ENCODE peak calls at places on chromosomes 1 and 21, in ten cellular contexts. P, W, M, F, Y, J, T, O, E and R are unnamed samples.

GRCh38 chr1:10901894-10902805 is 105.7 kb upstream of the CASZ1 start:
- DNase-seq in P (no peak), W (no peak), M (no peak), F (no peak), Y (peak), J (no peak), T (no peak), O (peak), E (no peak), R (no peak)

GRCh38 chr1:72845342-72845741 is 563.0 kb upstream of the NEGR1 start:
- DNase-seq in P (no peak), W (no peak), M (peak), F (no peak), Y (no peak), J (no peak), T (no peak), O (peak), E (no peak), R (no peak)

GRCh38 chr1:11792106-11792505 is 13.7 kb downstream of the MTHFR start:
- DNase-seq in P (no peak), W (no peak), M (no peak), F (no peak), Y (peak), J (no peak), T (no peak), O (no peak), E (no peak), R (no peak)

GRCh38 chr1:22133247-22133927 is 9.5 kb downstream of the WNT4 start:
- DNase-seq in P (no peak), W (no peak), M (no peak), F (no peak), Y (no peak), J (no peak), T (no peak), O (peak), E (no peak), R (no peak)

GRCh38 chr21:26147535-26147934 is 23.0 kb downstream of the APP start:
- DNase-seq in P (no peak), W (no peak), M (no peak), F (no peak), Y (no peak), J (no peak), T (no peak), O (no peak), E (no peak), R (no peak)

GRCh38 chr1:60069691-60070090 is 3.9 kb downstream of the C1orf87 start:
- DNase-seq in P (no peak), W (no peak), M (no peak), F (no peak), Y (no peak), J (no peak), T (no peak), O (no peak), E (no peak), R (no peak)

GRCh38 chr1:15171271-15171908 is 17.8 kb downstream of the TMEM51 start:
- DNase-seq in P (peak), W (no peak), M (no peak), F (no peak), Y (no peak), J (no peak), T (no peak), O (no peak), E (no peak), R (no peak)

GRCh38 chr1:94239796-94240195 is 2.4 kb upstream of the ARHGAP29 start:
- DNase-seq in P (no peak), W (no peak), M (no peak), F (no peak), Y (no peak), J (no peak), T (no peak), O (no peak), E (no peak), R (no peak)

GRCh38 chr1:185672719-185673360 is 61.4 kb upstream of the HMCN1 start:
- DNase-seq in P (peak), W (no peak), M (no peak), F (no peak), Y (no peak), J (no peak), T (no peak), O (no peak), E (no peak), R (no peak)

GRCh38 chr1:168506204-168506819 is 37.5 kb downstream of the XCL2 start:
- DNase-seq in P (no peak), W (no peak), M (no peak), F (peak), Y (no peak), J (no peak), T (no peak), O (no peak), E (no peak), R (no peak)

GRCh38 chr21:32143222-32143939 is 135.5 kb downstream of the MIS18A start:
- DNase-seq in P (no peak), W (no peak), M (no peak), F (no peak), Y (no peak), J (peak), T (no peak), O (peak), E (no peak), R (no peak)

GRCh38 chr1:30743584-30744059 is 14.0 kb downstream of the LAPTM5 start:
- DNase-seq in P (peak), W (no peak), M (no peak), F (no peak), Y (no peak), J (no peak), T (no peak), O (no peak), E (no peak), R (no peak)

GRCh38 chr1:172902861-172903381 is 147.8 kb downstream of the TNFSF18 start:
- DNase-seq in P (no peak), W (no peak), M (no peak), F (peak), Y (no peak), J (no peak), T (no peak), O (no peak), E (no peak), R (no peak)

GRCh38 chr1:181482521-181483083 is 715 bp upstream of the CACNA1E start:
- DNase-seq in P (peak), W (peak), M (peak), F (no peak), Y (peak), J (no peak), T (no peak), O (peak), E (no peak), R (peak)

GRCh38 chr1:17826165-17826488 is 71.0 kb downstream of the ACTL8 start:
- DNase-seq in P (peak), W (no peak), M (peak), F (no peak), Y (peak), J (no peak), T (peak), O (peak), E (peak), R (peak)

GRCh38 chr21:40832316-40832715 is 14.6 kb downstream of the DSCAM start:
- DNase-seq in P (no peak), W (no peak), M (no peak), F (no peak), Y (no peak), J (no peak), T (no peak), O (no peak), E (no peak), R (no peak)

GRCh38 chr1:41357451-41358151 is 3.6 kb upstream of the FOXO6 start:
- DNase-seq in P (no peak), W (no peak), M (no peak), F (no peak), Y (peak), J (no peak), T (peak), O (peak), E (peak), R (no peak)

GRCh38 chr1:27503961-27504587 is 14.1 kb upstream of the WASF2 start:
- DNase-seq in P (no peak), W (no peak), M (no peak), F (no peak), Y (no peak), J (no peak), T (no peak), O (no peak), E (no peak), R (no peak)

GRCh38 chr1:155007253-155007828 is 4.7 kb downstream of the ZBTB7B start:
- DNase-seq in P (peak), W (no peak), M (no peak), F (no peak), Y (peak), J (no peak), T (no peak), O (no peak), E (peak), R (peak)

GRCh38 chr1:174875306-174875705 is 124.4 kb upstream of the CACYBP start:
- DNase-seq in P (peak), W (no peak), M (no peak), F (peak), Y (no peak), J (no peak), T (no peak), O (peak), E (peak), R (no peak)

GRCh38 chr1:52504720-52505119 is 48.2 kb downstream of the TUT4 start:
- DNase-seq in P (no peak), W (no peak), M (no peak), F (no peak), Y (no peak), J (no peak), T (no peak), O (no peak), E (no peak), R (no peak)

GRCh38 chr1:56898888-56899287 is 44.3 kb downstream of the C8A start:
- DNase-seq in P (no peak), W (no peak), M (no peak), F (no peak), Y (no peak), J (no peak), T (no peak), O (peak), E (no peak), R (no peak)
- H3K27ac ChIP-seq in P (no peak), W (no peak), M (no peak), F (no peak), Y (no peak), J (no peak), T (no peak), O (no peak), E (peak), R (no peak)

DNA sequence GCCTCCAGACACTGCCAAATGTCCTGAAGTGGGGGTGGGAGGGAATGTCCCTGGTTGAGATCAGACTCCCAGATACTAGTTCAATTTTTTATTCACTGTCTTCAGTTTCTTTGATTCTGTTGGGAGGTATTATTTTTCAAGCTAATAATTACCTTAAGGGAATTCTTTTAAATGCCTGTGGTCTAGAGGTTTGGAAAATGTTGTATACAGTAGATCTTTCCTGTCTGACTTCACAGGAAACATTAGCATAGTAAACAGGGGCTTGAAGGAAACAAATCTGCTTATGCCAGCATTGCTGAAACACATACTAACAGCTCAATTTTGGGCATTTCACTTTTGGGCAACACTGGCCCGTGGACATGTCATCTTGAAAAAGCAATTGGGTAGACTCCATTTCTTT is 84.3 kb upstream of the HP1BP3 start:
- DNase-seq in P (no peak), W (no peak), M (peak), F (no peak), Y (no peak), J (no peak), T (no peak), O (no peak), E (no peak), R (no peak)
- H3K27ac ChIP-seq in P (no peak), W (no peak), M (peak), F (no peak), Y (no peak), J (no peak), T (no peak), O (no peak), E (no peak), R (no peak)

GRCh38 chr1:226186124-226187018 is at the start of gene ACBD3:
- DNase-seq in P (peak), W (peak), M (peak), F (no peak), Y (peak), J (peak), T (peak), O (peak), E (peak), R (peak)

GRCh38 chr1:226187019-226187322 is 430 bp upstream of the ACBD3 start:
- DNase-seq in P (no peak), W (no peak), M (no peak), F (no peak), Y (no peak), J (no peak), T (no peak), O (no peak), E (no peak), R (no peak)

GRCh38 chr1:226181996-226182714 is 4.4 kb downstream of the ACBD3 start:
- DNase-seq in P (peak), W (no peak), M (peak), F (no peak), Y (peak), J (peak), T (peak), O (peak), E (peak), R (no peak)

GRCh38 chr1:226185153-226186036 is 1.1 kb downstream of the ACBD3 start:
- DNase-seq in P (peak), W (no peak), M (no peak), F (no peak), Y (no peak), J (no peak), T (no peak), O (no peak), E (no peak), R (no peak)

DNA sequence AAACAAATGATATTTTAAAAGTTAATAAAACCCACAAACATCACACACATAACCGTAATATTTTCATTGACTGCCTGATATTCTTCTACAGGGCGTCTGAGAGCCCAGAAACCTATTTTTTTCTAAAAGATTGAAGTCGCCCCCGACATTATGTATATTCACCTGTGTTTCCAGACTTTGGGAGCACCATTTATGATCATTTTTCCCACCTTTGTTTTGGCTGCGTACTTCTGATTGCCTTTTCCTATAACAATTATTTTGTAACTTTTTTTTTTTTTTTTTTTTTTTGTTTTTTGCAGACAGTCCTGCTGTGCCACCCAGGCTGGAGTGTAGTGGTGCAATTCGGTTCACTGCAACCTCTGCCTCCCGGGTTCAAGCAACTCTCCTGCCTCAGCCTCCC is 839 bp upstream of the ACBD3 start:
- DNase-seq in P (no peak), W (no peak), M (no peak), F (no peak), Y (no peak), J (no peak), T (no peak), O (no peak), E (no peak), R (no peak)
- H3K27ac ChIP-seq in P (no peak), W (peak), M (peak), F (no peak), Y (no peak), J (peak), T (peak), O (no peak), E (no peak), R (no peak)

GRCh38 chr1:19426294-19427086 is 58.8 kb downstream of the CAPZB start:
- DNase-seq in P (no peak), W (no peak), M (no peak), F (no peak), Y (peak), J (no peak), T (peak), O (no peak), E (no peak), R (no peak)
- H3K27ac ChIP-seq in P (peak), W (peak), M (no peak), F (no peak), Y (peak), J (peak), T (peak), O (peak), E (peak), R (peak)

GRCh38 chr1:230201445-230201844 is 134.4 kb downstream of the GALNT2 start:
- DNase-seq in P (peak), W (no peak), M (no peak), F (no peak), Y (no peak), J (no peak), T (no peak), O (no peak), E (no peak), R (no peak)
- H3K27ac ChIP-seq in P (no peak), W (no peak), M (no peak), F (no peak), Y (no peak), J (no peak), T (no peak), O (no peak), E (no peak), R (no peak)